ENCODE peak calls at places on chromosomes 2 and 18, in four cellular contexts. Z is HepG2, Y is H1, X is K562. I is an unnamed sample.

GRCh38 chr18:69484699-69485396 is 84.2 kb downstream of the DOK6 start:
- DNase-seq in Z (peak), Y (no peak), X (no peak), I (no peak)

GRCh38 chr2:173086518-173087213 is 11.0 kb downstream of the MAP3K20 start:
- DNase-seq in X (no peak), Y (no peak), Z (no peak), I (no peak)

GRCh38 chr2:146818122-146818521 is 1026.7 kb upstream of the ACVR2A start:
- DNase-seq in Y (no peak), Z (no peak), X (no peak), I (no peak)

GRCh38 chr2:199228887-199229819 is 228.6 kb downstream of the SATB2 start:
- DNase-seq in X (peak), Z (no peak), Y (no peak), I (peak)

GRCh38 chr2:7905756-7906155 is 776.1 kb upstream of the ID2 start:
- DNase-seq in X (no peak), Y (no peak), Z (no peak), I (no peak)

GRCh38 chr2:239818531-239819011 is 206.6 kb downstream of the NDUFA10 start:
- DNase-seq in X (no peak), Z (no peak), Y (peak), I (no peak)

GRCh38 chr2:3527886-3528785 is 8.8 kb upstream of the ADI1 start:
- DNase-seq in Z (no peak), Y (peak), X (no peak), I (no peak)

GRCh38 chr2:160208662-160209229 is 8.7 kb upstream of the ITGB6 start:
- DNase-seq in Y (no peak), Z (no peak), X (no peak), I (no peak)

GRCh38 chr2:24492283-24493272 is 1.5 kb downstream of the NCOA1 start:
- DNase-seq in X (peak), Y (no peak), Z (no peak), I (no peak)

GRCh38 chr2:41948397-41948763 is 99.4 kb upstream of the PKDCC start:
- DNase-seq in X (no peak), Z (no peak), Y (no peak), I (no peak)

GRCh38 chr18:26657618-26658581 is 109.5 kb upstream of the KCTD1 start:
- DNase-seq in Y (no peak), X (no peak), Z (no peak), I (no peak)

DNA sequence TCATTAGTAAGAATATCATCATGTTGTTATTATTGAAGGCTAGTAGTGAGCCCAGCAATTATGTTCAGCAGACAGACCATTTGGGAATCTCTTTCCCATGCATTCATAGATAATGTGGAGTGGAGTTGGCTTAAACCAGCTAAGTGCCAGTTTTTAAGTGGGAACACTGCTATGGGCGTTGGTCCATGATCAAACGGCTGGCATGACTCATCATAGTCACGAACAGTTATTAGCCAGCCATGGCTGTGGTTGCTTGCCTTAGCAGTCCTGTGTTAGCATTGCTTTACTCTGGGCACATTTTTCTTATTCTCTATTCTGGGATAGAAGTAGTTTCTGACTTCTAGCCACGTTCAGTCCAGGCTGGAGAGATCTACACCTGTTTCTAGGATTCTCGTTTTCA is 17.7 kb downstream of the EIF4E2 start:
- DNase-seq in X (no peak), Z (no peak), Y (no peak), I (no peak)
- TF ChIP-seq KDM1A in X (no peak), Z (no peak), Y (no peak), I (no peak)

GRCh38 chr18:13448028-13448795 is 229.7 kb downstream of the LDLRAD4 start:
- DNase-seq in X (no peak), Y (no peak), Z (no peak), I (no peak)

GRCh38 chr18:13447621-13448020 is 229.1 kb downstream of the LDLRAD4 start:
- DNase-seq in X (no peak), Y (no peak), Z (no peak), I (no peak)

GRCh38 chr18:13446024-13446423 is 227.5 kb downstream of the LDLRAD4 start:
- DNase-seq in X (no peak), Z (no peak), Y (no peak), I (no peak)

GRCh38 chr18:13445241-13445897 is 226.8 kb downstream of the LDLRAD4 start:
- DNase-seq in Y (no peak), Z (no peak), X (no peak), I (no peak)

GRCh38 chr18:13446581-13447470 is 228.3 kb downstream of the LDLRAD4 start:
- DNase-seq in Z (no peak), X (no peak), Y (no peak), I (no peak)
- TF ChIP-seq HDAC6 in Z (no peak), X (no peak), Y (no peak), I (no peak)

GRCh38 chr2:32946314-32947075 is at the start of gene LTBP1:
- DNase-seq in Y (peak), Z (peak), X (peak), I (no peak)
- TF ChIP-seq KDM1A in Y (peak), Z (peak), X (peak), I (no peak)

GRCh38 chr2:174122185-174122584 is 126.1 kb downstream of the OLA1 start:
- DNase-seq in Z (no peak), X (no peak), Y (no peak), I (no peak)
- TF ChIP-seq HDAC6 in Z (no peak), X (no peak), Y (no peak), I (no peak)

GRCh38 chr2:237434916-237435315 is 21.0 kb upstream of the COL6A3 start:
- DNase-seq in Y (no peak), Z (no peak), X (peak), I (no peak)
- TF ChIP-seq KDM1A in Y (no peak), Z (no peak), X (no peak), I (no peak)

DNA sequence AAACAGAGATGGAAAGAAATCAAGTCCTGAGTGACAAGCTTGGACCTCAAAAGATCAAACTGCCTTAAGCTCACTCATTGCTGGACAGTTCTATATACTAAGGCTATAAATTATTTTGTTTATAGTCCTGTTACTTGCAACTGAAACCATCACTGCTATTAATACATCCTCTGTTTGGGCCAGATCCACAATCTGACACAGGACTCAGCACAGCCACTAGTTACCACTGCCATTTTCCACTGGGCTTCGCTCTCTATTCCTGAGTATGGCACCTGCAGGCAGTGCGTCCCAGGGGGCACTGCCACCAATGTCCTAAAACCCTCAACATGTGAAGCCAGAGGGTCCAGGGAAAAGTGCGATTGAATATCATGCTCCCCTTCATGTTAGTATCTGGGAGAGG is 52.3 kb downstream of the CYP26B1 start:
- DNase-seq in Z (no peak), Y (peak), X (no peak), I (no peak)
- TF ChIP-seq HDAC6 in Z (no peak), Y (no peak), X (no peak), I (no peak)

I was measured in GM12878.